ENCODE peak calls at places on chromosomes 6 and 20, in six cellular contexts. V is PC-3; Z is CD8-positive, alpha-beta T cell; O is Caco-2; A is psoas muscle; M is HCT116. Q is an unnamed sample. For H3K36me3, the result is how much of the 10 kb centered on the place peaks cover.

GRCh38 chr20:6769953-6770831 is 2.7 kb downstream of the BMP2 start:
- DNase-seq in V (no peak), Z (no peak), O (peak), A (peak), M (no peak), Q (peak)

GRCh38 chr6:142737368-142738060 is 207.5 kb downstream of the HIVEP2 start:
- DNase-seq in V (no peak), Z (no peak), O (no peak), A (no peak), M (peak), Q (no peak)

GRCh38 chr6:128710305-128710704 is 172.6 kb upstream of the LAMA2 start:
- DNase-seq in V (peak), Z (no peak), O (no peak), A (no peak), M (no peak), Q (no peak)

GRCh38 chr6:108737594-108738546 is 110.4 kb upstream of the ARMC2 start:
- DNase-seq in V (peak), Z (no peak), O (no peak), A (peak), M (peak), Q (no peak)

GRCh38 chr20:53216856-53217576 is 244.9 kb downstream of the TSHZ2 start:
- DNase-seq in V (peak), Z (peak), O (peak), A (peak), M (peak), Q (peak)

GRCh38 chr6:19827247-19827646 is 9.9 kb upstream of the ID4 start:
- DNase-seq in V (no peak), Z (no peak), O (no peak), A (no peak), M (no peak), Q (no peak)

GRCh38 chr6:150697515-150697914 is 97.8 kb downstream of the PLEKHG1 start:
- DNase-seq in V (no peak), Z (no peak), O (peak), A (peak), M (no peak), Q (no peak)

GRCh38 chr6:157289764-157290163 is 33.6 kb downstream of the TMEM242 start:
- DNase-seq in V (no peak), Z (no peak), O (no peak), A (no peak), M (no peak), Q (no peak)

GRCh38 chr6:29792123-29793035 is 35.2 kb upstream of the HLA-G start:
- DNase-seq in V (peak), Z (peak), O (peak), A (peak), M (no peak), Q (peak)

GRCh38 chr6:92767101-92767500 is 652.3 kb downstream of the EPHA7 start:
- DNase-seq in V (peak), Z (no peak), O (no peak), A (no peak), M (no peak), Q (no peak)

GRCh38 chr6:30327232-30327746 is 562 bp downstream of the TRIM39 start:
- DNase-seq in V (no peak), Z (no peak), O (no peak), A (no peak), M (no peak), Q (no peak)

GRCh38 chr6:118787746-118788419 is 106.1 kb upstream of the ASF1A start:
- DNase-seq in V (no peak), Z (no peak), O (no peak), A (no peak), M (no peak), Q (no peak)

GRCh38 chr6:24910850-24911712 is 24.7 kb downstream of the RIPOR2 start:
- DNase-seq in V (peak), Z (peak), O (peak), A (peak), M (no peak), Q (peak)

GRCh38 chr20:25011831-25012241 is 19.3 kb upstream of the APMAP start:
- DNase-seq in V (no peak), Z (no peak), O (no peak), A (peak), M (no peak), Q (no peak)

GRCh38 chr6:35757461-35758123 is 18.8 kb upstream of the CLPSL2 start:
- DNase-seq in V (peak), Z (no peak), O (peak), A (no peak), M (peak), Q (peak)

GRCh38 chr6:105620878-105621277 is 218.0 kb upstream of the PREP start:
- DNase-seq in V (no peak), Z (no peak), O (no peak), A (no peak), M (no peak), Q (no peak)

GRCh38 chr6:100479180-100480035 is 14.7 kb upstream of the SIM1 start:
- DNase-seq in V (peak), Z (no peak), O (peak), A (no peak), M (peak), Q (no peak)

GRCh38 chr6:32196682-32197616 is 4.5 kb upstream of the GPSM3 start:
- DNase-seq in V (no peak), Z (no peak), O (no peak), A (no peak), M (no peak), Q (no peak)

GRCh38 chr20:40769677-40770285 is 80.7 kb upstream of the MAFB start:
- DNase-seq in V (no peak), Z (no peak), O (no peak), A (no peak), M (no peak), Q (no peak)

GRCh38 chr20:58705525-58705924 is 12.9 kb downstream of the NPEPL1 start:
- DNase-seq in V (no peak), Z (no peak), O (no peak), A (no peak), M (no peak), Q (no peak)

GRCh38 chr6:111573892-111574800 is 31.5 kb downstream of the TRAF3IP2 start:
- DNase-seq in V (peak), Z (no peak), O (no peak), A (no peak), M (no peak), Q (no peak)

GRCh38 chr6:158414900-158415299 is 102.6 kb downstream of the TULP4 start:
- DNase-seq in V (peak), Z (no peak), O (no peak), A (no peak), M (no peak), Q (no peak)

GRCh38 chr6:144013486-144013909 is 5.4 kb upstream of the PLAGL1 start:
- DNase-seq in V (peak), Z (peak), O (peak), A (peak), M (peak), Q (peak)

GRCh38 chr20:24966317-24967012 is 17.4 kb downstream of the CST7 start:
- DNase-seq in V (no peak), Z (no peak), O (no peak), A (no peak), M (no peak), Q (no peak)

GRCh38 chr6:1624071-1624847 is 14.5 kb downstream of the FOXC1 start:
- DNase-seq in V (no peak), Z (no peak), O (no peak), A (no peak), M (no peak), Q (no peak)

DNA sequence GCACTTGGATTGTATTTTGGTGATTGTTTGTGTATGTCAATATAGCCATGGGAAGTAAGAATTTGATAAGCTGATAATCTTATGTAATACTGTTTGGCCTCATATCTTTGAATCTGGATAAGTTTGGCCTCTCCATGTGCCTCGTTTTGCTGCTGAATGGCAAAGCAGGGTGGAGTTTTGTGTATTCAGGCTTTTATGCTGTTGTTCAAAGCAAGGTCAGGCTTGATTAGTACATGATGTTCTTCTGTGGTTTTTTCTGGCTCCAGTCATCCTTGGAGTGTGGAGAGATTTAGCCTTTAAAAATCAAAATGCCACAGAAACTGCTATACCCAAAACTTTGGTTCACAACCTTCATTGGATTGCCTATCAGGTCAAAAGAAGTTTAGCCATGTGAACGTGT is 728.9 kb upstream of the GJE1 start:
- DNase-seq in V (no peak), Z (no peak), O (no peak), A (no peak), M (no peak), Q (no peak)
- TF ChIP-seq CTCF in V (no peak), Z (no peak), O (no peak), A (no peak), M (no peak), Q (no peak)

GRCh38 chr6:42860481-42860880 is 18.9 kb upstream of the RPL7L1 start:
- DNase-seq in V (no peak), Z (no peak), O (no peak), A (no peak), M (no peak), Q (no peak)
- H3K36me3 ChIP-seq in V (under half), Z (half or more), O (under half), A (half or more), M (under half), Q (under half)

DNA sequence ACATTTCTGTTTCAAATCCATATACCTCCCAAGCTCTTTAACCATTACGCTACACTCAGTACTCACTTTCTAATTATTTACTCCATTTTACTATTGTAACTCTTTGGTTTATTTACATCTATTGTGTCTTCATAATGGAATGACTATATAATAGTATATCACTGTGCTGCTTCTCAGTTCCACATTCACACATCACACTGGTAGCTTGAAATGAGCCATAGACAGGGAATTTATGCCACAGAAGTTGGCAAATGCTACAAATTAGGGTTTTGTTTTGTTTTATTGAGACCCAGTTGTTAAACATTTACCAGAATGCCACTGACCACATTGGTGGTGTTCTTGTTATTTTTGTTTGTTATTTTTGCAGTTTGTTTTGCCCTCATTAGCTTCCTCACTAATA is 213.9 kb downstream of the KCNQ5 start:
- DNase-seq in V (no peak), Z (no peak), O (no peak), A (no peak), M (no peak), Q (no peak)
- H3K4me3 ChIP-seq in V (no peak), Z (no peak), O (no peak), A (no peak), M (no peak), Q (no peak)

GRCh38 chr6:38185752-38186151 is 366.2 kb downstream of the ZFAND3 start:
- DNase-seq in V (no peak), Z (no peak), O (no peak), A (no peak), M (no peak), Q (no peak)

GRCh38 chr6:38185244-38185643 is 365.7 kb downstream of the ZFAND3 start:
- DNase-seq in V (no peak), Z (no peak), O (no peak), A (no peak), M (no peak), Q (no peak)

GRCh38 chr6:38188677-38189335 is 369.3 kb downstream of the ZFAND3 start:
- DNase-seq in V (no peak), Z (no peak), O (no peak), A (no peak), M (no peak), Q (no peak)

GRCh38 chr6:38187688-38188590 is 368.4 kb downstream of the ZFAND3 start:
- DNase-seq in V (no peak), Z (no peak), O (no peak), A (no peak), M (no peak), Q (no peak)

GRCh38 chr6:38187285-38187684 is 367.8 kb downstream of the ZFAND3 start:
- DNase-seq in V (no peak), Z (no peak), O (no peak), A (no peak), M (no peak), Q (no peak)
- TF ChIP-seq CTCF in V (no peak), Z (no peak), O (no peak), A (no peak), M (no peak), Q (no peak)

GRCh38 chr6:400815-401214 is 9.3 kb downstream of the IRF4 start:
- DNase-seq in V (no peak), Z (no peak), O (no peak), A (no peak), M (no peak), Q (no peak)

GRCh38 chr6:402901-403658 is 11.5 kb downstream of the IRF4 start:
- DNase-seq in V (peak), Z (no peak), O (no peak), A (no peak), M (no peak), Q (no peak)

GRCh38 chr6:399785-400517 is 8.4 kb downstream of the IRF4 start:
- DNase-seq in V (no peak), Z (no peak), O (no peak), A (no peak), M (no peak), Q (no peak)

GRCh38 chr6:401994-402640 is 10.6 kb downstream of the IRF4 start:
- DNase-seq in V (no peak), Z (no peak), O (no peak), A (no peak), M (no peak), Q (no peak)

GRCh38 chr6:401239-401993 is 9.9 kb downstream of the IRF4 start:
- DNase-seq in V (no peak), Z (no peak), O (no peak), A (no peak), M (no peak), Q (no peak)
- H3K36me3 ChIP-seq in V (under half), Z (under half), O (under half), A (under half), M (under half), Q (half or more)

DNA sequence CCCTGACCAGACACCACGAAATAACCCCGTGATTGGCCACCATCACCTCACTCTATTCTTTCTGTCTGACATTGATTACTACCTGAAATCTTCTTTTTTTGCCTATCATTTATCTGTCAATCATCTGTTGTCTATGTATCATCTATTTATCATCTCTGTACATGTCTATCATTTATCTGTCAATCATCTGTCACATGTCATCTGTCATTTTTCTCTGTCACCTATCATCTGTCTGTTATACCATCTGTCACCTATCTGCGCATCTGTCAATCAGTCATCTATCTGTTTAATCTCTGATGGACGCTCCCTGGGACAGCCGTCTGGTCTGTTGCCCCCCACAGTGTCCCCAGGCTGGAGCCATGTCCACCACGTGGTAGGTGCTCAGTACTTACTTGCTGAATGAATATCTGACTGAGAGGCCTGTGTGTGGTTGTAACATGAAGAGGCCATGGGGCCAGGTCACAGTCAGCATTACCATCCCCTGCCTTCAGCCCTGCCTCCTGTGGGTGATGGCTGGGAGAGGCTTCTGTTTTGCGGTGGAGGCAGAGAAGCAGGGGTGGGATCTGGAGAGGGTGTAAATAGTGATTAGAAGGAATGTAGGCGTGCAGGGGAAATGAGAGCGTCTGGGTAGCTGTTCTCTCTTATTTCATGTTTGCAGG is 302.7 kb downstream of the QKI start:
- DNase-seq in V (no peak), Z (no peak), O (no peak), A (no peak), M (no peak), Q (no peak)
- H3K4me3 ChIP-seq in V (no peak), Z (no peak), O (no peak), A (no peak), M (no peak), Q (no peak)

Q was measured in GM06990.